ENCODE peak calls at places on chromosome 4, in nine cellular contexts. P is IMR-90; W is sigmoid colon; K is AG10803; E is lung; N is K562; Y is H7; G is GM23338; C is CD4-positive, CD25-positive, alpha-beta regulatory T cell. U is an unnamed sample.
A peak's percentile ranks its signal among the peaks of the same experiment; 100 is the strongest.

GRCh38 chr4:174697164-174697563 is 131.9 kb downstream of the GLRA3 start:
- DNase-seq in E (no peak), K (peak; percentile 83), W (no peak), G (no peak), Y (no peak), P (no peak), C (no peak), N (no peak), U (peak; percentile 77)

GRCh38 chr4:110025057-110025456 is 112.4 kb downstream of the EGF start:
- DNase-seq in E (no peak), P (no peak), G (no peak), N (no peak), W (no peak), C (no peak), K (no peak), Y (no peak), U (no peak)

GRCh38 chr4:7915875-7916242 is 23.8 kb downstream of the AFAP1 start:
- DNase-seq in C (no peak), G (no peak), P (no peak), N (no peak), Y (no peak), E (no peak), K (no peak), W (no peak), U (no peak)

GRCh38 chr4:17763931-17764330 is 17.5 kb downstream of the FAM184B start:
- DNase-seq in W (no peak), P (no peak), Y (no peak), E (no peak), G (no peak), N (no peak), K (no peak), C (no peak), U (no peak)

GRCh38 chr4:56468097-56468422 is 643 bp downstream of the SRP72 start:
- DNase-seq in E (no peak), C (peak; percentile 21), K (no peak), P (peak; percentile 35), N (peak; percentile 44), G (no peak), Y (peak; percentile 70), W (no peak), U (peak; percentile 31)

GRCh38 chr4:173009129-173009823 is 159.3 kb upstream of the GALNT7 start:
- DNase-seq in E (no peak), Y (no peak), K (no peak), G (no peak), N (no peak), C (no peak), W (no peak), P (peak; percentile 76), U (peak; percentile 49)

GRCh38 chr4:40908297-40908696 is 158.5 kb downstream of the NSUN7 start:
- DNase-seq in C (no peak), N (no peak), G (peak; percentile 65), Y (peak; percentile 54), K (no peak), P (no peak), E (peak; percentile 66), W (peak; percentile 46), U (no peak)

GRCh38 chr4:53059253-53059652 is 197.1 kb downstream of the RASL11B start:
- DNase-seq in Y (no peak), W (no peak), P (no peak), N (no peak), G (no peak), K (no peak), E (no peak), C (no peak), U (no peak)

GRCh38 chr4:90825849-90826248 is 698.7 kb downstream of the CCSER1 start:
- DNase-seq in Y (no peak), P (no peak), E (no peak), C (no peak), N (no peak), K (no peak), W (no peak), G (no peak), U (no peak)

GRCh38 chr4:53654300-53654758 is 63.0 kb upstream of the LNX1 start:
- DNase-seq in N (no peak), G (no peak), Y (no peak), E (no peak), K (peak; percentile 85), P (peak; percentile 43), W (no peak), C (no peak), U (peak; percentile 62)

GRCh38 chr4:338759-339097 is 1.1 kb downstream of the ZNF141 start:
- DNase-seq in Y (peak; percentile 14), N (no peak), K (no peak), W (no peak), P (no peak), C (no peak), G (peak; percentile 25), E (no peak), U (peak; percentile 3)

GRCh38 chr4:637536-637935 is 12.2 kb downstream of the PDE6B start:
- DNase-seq in E (no peak), K (no peak), W (peak; percentile 46), G (no peak), C (no peak), N (no peak), Y (peak; percentile 46), P (no peak), U (no peak)

GRCh38 chr4:54683616-54684346 is 26.0 kb downstream of the KIT start:
- DNase-seq in K (peak; percentile 45), C (no peak), N (no peak), P (no peak), Y (peak; percentile 46), G (peak; percentile 56), E (no peak), W (no peak), U (peak; percentile 18)

GRCh38 chr4:148253748-148254147 is 188.5 kb downstream of the NR3C2 start:
- DNase-seq in W (no peak), G (no peak), Y (no peak), P (no peak), C (no peak), E (no peak), N (no peak), K (no peak), U (no peak)

GRCh38 chr4:104493071-104493831 is 1.4 kb downstream of the CXXC4 start:
- DNase-seq in P (no peak), C (no peak), G (no peak), Y (peak; percentile 9), N (no peak), E (no peak), W (no peak), K (no peak), U (no peak)

GRCh38 chr4:40763228-40763716 is 13.5 kb downstream of the NSUN7 start:
- DNase-seq in Y (no peak), W (no peak), N (no peak), G (no peak), E (no peak), P (peak; percentile 51), C (no peak), K (peak; percentile 88), U (peak; percentile 47)

GRCh38 chr4:159455675-159456235 is 352.9 kb downstream of the RAPGEF2 start:
- DNase-seq in P (peak; percentile 55), Y (peak; percentile 58), E (no peak), C (no peak), W (no peak), N (peak; percentile 68), G (peak; percentile 74), K (peak; percentile 36), U (peak; percentile 55)

GRCh38 chr4:152738812-152739211 is 40.7 kb downstream of the TIGD4 start:
- DNase-seq in P (peak; percentile 3), W (no peak), N (no peak), E (no peak), Y (no peak), G (no peak), C (no peak), K (no peak), U (peak; percentile 18)

GRCh38 chr4:116953947-116954346 is 131.4 kb downstream of the TRAM1L1 start:
- DNase-seq in G (no peak), C (no peak), W (no peak), P (no peak), E (no peak), K (no peak), Y (no peak), N (no peak), U (no peak)

GRCh38 chr4:134215636-134216340 is 14.2 kb upstream of the PABPC4L start:
- DNase-seq in E (no peak), N (no peak), G (no peak), W (no peak), Y (no peak), K (no peak), C (no peak), P (peak; percentile 0), U (no peak)

GRCh38 chr4:2269618-2270163 is 7.8 kb upstream of the MXD4 start:
- DNase-seq in G (no peak), C (no peak), P (no peak), N (no peak), K (no peak), E (no peak), Y (no peak), W (no peak), U (no peak)

GRCh38 chr4:155248002-155248896 is 39.8 kb downstream of the NPY2R start:
- DNase-seq in E (no peak), C (no peak), W (no peak), G (peak; percentile 70), K (no peak), Y (peak; percentile 5), N (no peak), P (no peak), U (peak; percentile 8)

DNA sequence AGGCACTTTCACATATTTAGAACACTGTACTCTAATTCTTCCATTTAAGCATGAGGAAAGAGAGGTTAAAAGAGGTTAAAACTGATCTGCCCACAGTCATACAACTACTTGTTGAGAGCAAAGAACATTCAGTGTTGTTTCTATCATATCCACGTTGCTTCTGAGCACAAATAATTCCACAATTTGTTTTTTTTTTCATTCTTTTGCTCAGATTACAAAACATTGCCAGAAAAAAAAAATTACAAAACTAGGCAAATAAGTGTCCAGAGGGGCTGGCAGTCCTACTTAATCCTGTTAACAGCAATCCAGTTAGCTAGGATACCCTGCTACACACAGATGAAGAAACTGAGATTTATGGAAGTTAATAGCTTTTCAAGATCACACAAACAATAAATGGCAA is 6.3 kb upstream of the USP53 start:
- DNase-seq in G (no peak), W (no peak), N (no peak), K (no peak), E (no peak), Y (no peak), C (no peak), P (no peak), U (no peak)
- H3K4me3 ChIP-seq in G (no peak overlapping the region), W (no peak overlapping the region), N (no peak overlapping the region), K (no peak overlapping the region), E (no peak overlapping the region), Y (no peak overlapping the region), C (no peak overlapping the region), P (no peak overlapping the region), U (no peak overlapping the region)

GRCh38 chr4:184734758-184735157 is 862 bp upstream of the CENPU start:
- DNase-seq in W (no peak), C (no peak), E (no peak), K (no peak), N (no peak), Y (no peak), P (no peak), G (no peak), U (no peak)
- H3K4me3 ChIP-seq in W (peak overlapping the region; percentile 67), C (peak overlapping the region; percentile 83), E (no peak overlapping the region), K (no peak overlapping the region), N (peak overlapping the region; percentile 78), Y (no peak overlapping the region), P (no peak overlapping the region), G (peak overlapping the region; percentile 56), U (peak overlapping the region; percentile 80)

GRCh38 chr4:72031868-72032619 is at the start of gene NPFFR2:
- DNase-seq in C (no peak), W (no peak), E (peak; percentile 29), G (peak; percentile 76), Y (peak; percentile 59), N (no peak), K (peak; percentile 28), P (no peak), U (peak; percentile 16)
- H3K4me3 ChIP-seq in C (no peak within 1 kb of the TSS), W (peak within 1 kb of the TSS; percentile 23), E (no peak within 1 kb of the TSS), G (peak within 1 kb of the TSS; percentile 56), Y (peak within 1 kb of the TSS; percentile 49), N (no peak within 1 kb of the TSS), K (no peak within 1 kb of the TSS), P (no peak within 1 kb of the TSS), U (no peak within 1 kb of the TSS)

GRCh38 chr4:162265802-162266201 is 102.0 kb upstream of the FSTL5 start:
- DNase-seq in G (peak; percentile 16), W (no peak), Y (no peak), P (no peak), K (no peak), N (no peak), E (no peak), C (no peak), U (no peak)
- H3K4me3 ChIP-seq in G (no peak overlapping the region), W (no peak overlapping the region), Y (no peak overlapping the region), P (no peak overlapping the region), K (no peak overlapping the region), N (no peak overlapping the region), E (no peak overlapping the region), C (no peak overlapping the region), U (no peak overlapping the region)